ENCODE peak calls at places on chromosomes 11 and 22, in eight cellular contexts. M, P, H, K, D, B, L and G are unnamed samples.

GRCh38 chr11:69888671-69889076 is 69.5 kb upstream of the FGF3 start:
- DNase-seq in M (peak; percentile 64), P (peak; percentile 28), H (no peak), K (peak; percentile 70), D (peak; percentile 96), B (peak; percentile 66), L (no peak), G (peak; percentile 66)

GRCh38 chr22:27011131-27011530 is 353.7 kb downstream of the MIAT start:
- DNase-seq in M (no peak), P (no peak), H (no peak), K (no peak), D (no peak), B (no peak), L (no peak), G (no peak)

GRCh38 chr11:122159173-122159701 is 43.2 kb upstream of the BLID start:
- DNase-seq in M (no peak), P (no peak), H (no peak), K (no peak), D (no peak), B (peak; percentile 19), L (no peak), G (no peak)

GRCh38 chr11:21811572-21811971 is 381.3 kb upstream of the ANO5 start:
- DNase-seq in M (no peak), P (no peak), H (no peak), K (no peak), D (peak; percentile 60), B (no peak), L (no peak), G (no peak)

GRCh38 chr11:106420048-106420665 is 342.7 kb downstream of the AASDHPPT start:
- DNase-seq in M (no peak), P (no peak), H (no peak), K (no peak), D (no peak), B (no peak), L (no peak), G (no peak)

GRCh38 chr11:24855951-24856350 is 359.1 kb downstream of the LUZP2 start:
- DNase-seq in M (no peak), P (no peak), H (no peak), K (no peak), D (no peak), B (no peak), L (no peak), G (no peak)

GRCh38 chr22:29811377-29811776 is 26.7 kb downstream of the ASCC2 start:
- DNase-seq in M (no peak), P (no peak), H (no peak), K (no peak), D (no peak), B (no peak), L (peak; percentile 75), G (no peak)

GRCh38 chr11:95680169-95680929 is 109.2 kb downstream of the FAM76B start:
- DNase-seq in M (no peak), P (peak; percentile 61), H (no peak), K (no peak), D (no peak), B (no peak), L (no peak), G (no peak)

GRCh38 chr11:12502950-12503579 is 125.7 kb downstream of the PARVA start:
- DNase-seq in M (no peak), P (peak; percentile 37), H (no peak), K (no peak), D (peak; percentile 30), B (no peak), L (no peak), G (no peak)

GRCh38 chr11:44016129-44016528 is 31.7 kb upstream of the ACCSL start:
- DNase-seq in M (no peak), P (peak; percentile 86), H (peak; percentile 67), K (peak; percentile 78), D (peak; percentile 23), B (peak; percentile 78), L (no peak), G (peak; percentile 57)

GRCh38 chr11:107384136-107384535 is 73.5 kb downstream of the CWF19L2 start:
- DNase-seq in M (no peak), P (no peak), H (no peak), K (no peak), D (no peak), B (no peak), L (no peak), G (no peak)

GRCh38 chr11:118074785-118075184 is 2.1 kb upstream of the TMPRSS4 start:
- DNase-seq in M (no peak), P (no peak), H (no peak), K (peak; percentile 19), D (no peak), B (no peak), L (no peak), G (no peak)

GRCh38 chr11:71414645-71415044 is 33.5 kb downstream of the DHCR7 start:
- DNase-seq in M (no peak), P (no peak), H (no peak), K (no peak), D (no peak), B (no peak), L (no peak), G (no peak)

GRCh38 chr11:944711-945470 is 19.2 kb downstream of the AP2A2 start:
- DNase-seq in M (no peak), P (no peak), H (no peak), K (no peak), D (peak; percentile 72), B (no peak), L (no peak), G (no peak)
- TF ChIP-seq CTCF in M (no peak), P (peak; percentile 56), H (no peak), K (no peak), D (peak; percentile 49), B (no peak), L (no peak), G (no peak)

GRCh38 chr22:36362819-36363377 is 24.9 kb downstream of the MYH9 start:
- DNase-seq in M (no peak), P (no peak), H (no peak), K (no peak), D (no peak), B (no peak), L (no peak), G (no peak)
- H3K36me3 ChIP-seq in M (peaks cover 21% of the 10 kb centered on the region), P (peaks cover 55% of the 10 kb centered on the region), H (no peaks in the 10 kb centered on the region), K (peaks cover 6% of the 10 kb centered on the region), D (no peaks in the 10 kb centered on the region), B (peaks cover 16% of the 10 kb centered on the region), L (peaks cover 12% of the 10 kb centered on the region), G (no peaks in the 10 kb centered on the region)

GRCh38 chr11:76962583-76963416 is 71.4 kb upstream of the B3GNT6 start:
- DNase-seq in M (no peak), P (no peak), H (no peak), K (no peak), D (no peak), B (no peak), L (no peak), G (peak; percentile 38)
- H3K27ac ChIP-seq in M (no peak overlapping the region), P (no peak overlapping the region), H (no peak overlapping the region), K (no peak overlapping the region), D (no peak overlapping the region), B (no peak overlapping the region), L (no peak overlapping the region), G (no peak overlapping the region)

DNA sequence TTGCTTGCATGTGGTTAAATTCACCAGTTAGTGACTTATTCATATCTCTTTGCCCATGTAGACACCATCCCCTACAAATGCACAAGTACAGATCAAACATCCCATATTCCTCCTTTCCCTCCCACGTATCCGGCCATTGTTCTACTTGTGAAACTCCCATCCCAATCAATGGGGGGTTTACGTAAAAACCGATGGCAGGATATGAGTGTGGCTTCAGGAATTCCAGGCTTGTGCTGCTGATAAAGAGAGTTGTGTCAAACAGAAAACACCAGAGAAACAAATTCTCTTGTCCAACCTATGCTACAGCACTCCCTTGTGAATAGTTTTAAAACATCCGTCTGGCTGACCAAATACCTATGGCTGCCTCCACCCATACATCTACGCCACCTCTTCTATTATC is 15.5 kb downstream of the FLI1 start:
- DNase-seq in M (no peak), P (peak; percentile 98), H (no peak), K (no peak), D (no peak), B (peak; percentile 85), L (no peak), G (no peak)
- TF ChIP-seq CTCF in M (no peak), P (no peak), H (no peak), K (no peak), D (no peak), B (no peak), L (no peak), G (no peak)

DNA sequence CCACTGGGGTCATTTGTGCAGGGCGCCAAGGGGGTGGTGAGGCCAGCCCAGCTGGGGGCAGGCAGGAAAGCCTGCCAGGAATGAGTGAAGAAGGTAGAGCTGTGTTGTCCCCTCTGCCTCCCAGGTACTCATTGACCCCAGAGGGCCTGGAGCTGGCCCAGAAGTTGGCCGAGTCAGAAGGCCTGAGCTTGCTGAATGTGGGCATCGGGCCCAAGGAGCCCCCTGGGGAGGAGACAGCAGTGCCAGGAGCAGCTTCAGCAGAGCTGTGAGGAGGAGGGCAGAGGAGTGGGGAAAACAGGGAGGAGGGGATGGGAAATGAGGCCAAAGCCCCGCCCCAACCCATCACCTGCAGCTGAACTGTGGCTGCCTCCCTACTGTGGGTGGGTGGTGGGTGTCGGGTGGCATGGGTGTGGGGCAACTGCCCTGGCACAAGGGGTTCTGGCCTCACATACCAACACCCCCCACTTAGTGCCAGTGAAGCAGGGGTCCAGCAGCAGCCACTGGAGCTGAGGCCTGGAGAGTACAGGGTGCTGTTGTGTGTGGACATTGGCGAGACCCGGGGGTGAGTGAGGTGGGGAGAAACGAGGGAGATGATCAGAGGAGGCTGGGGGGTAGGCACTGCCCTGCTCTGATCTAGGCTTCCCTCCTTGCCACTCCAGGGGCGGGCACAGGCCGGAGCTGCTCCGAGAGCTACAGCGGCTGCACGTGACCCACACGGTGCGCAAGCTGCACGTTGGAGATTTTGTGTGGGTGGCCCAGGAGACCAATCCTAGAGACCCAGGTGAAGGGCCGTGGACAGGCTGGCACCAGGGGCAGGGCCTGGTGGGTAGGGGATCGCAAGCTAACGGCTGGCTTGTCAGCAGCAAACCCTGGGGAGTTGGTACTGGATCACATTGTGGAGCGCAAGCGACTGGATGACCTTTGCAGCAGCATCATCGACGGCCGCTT is 3.0 kb downstream of the MUS81 start:
- DNase-seq in M (no peak), P (no peak), H (no peak), K (peak; percentile 59), D (no peak), B (peak; percentile 5), L (peak; percentile 60), G (peak; percentile 12)
- H3K36me3 ChIP-seq in M (peaks cover 59% of the 10 kb centered on the region), P (peaks cover 55% of the 10 kb centered on the region), H (peaks cover 55% of the 10 kb centered on the region), K (peaks cover 65% of the 10 kb centered on the region), D (peaks cover 14% of the 10 kb centered on the region), B (peaks cover 69% of the 10 kb centered on the region), L (peaks cover 65% of the 10 kb centered on the region), G (peaks cover 3% of the 10 kb centered on the region)